ENCODE peak calls at places on chromosomes 12 and 14, in nine cellular contexts. W is ovary, V is stomach, I is body of pancreas, R is spleen, L is K562, T is tibial nerve, U is uterus, K is HepG2. S is an unnamed sample. For H3K27me3, the result is how much of the 10 kb centered on the place peaks cover.

GRCh38 chr12:65492997-65493892 is 214.8 kb downstream of the MSRB3 start:
- DNase-seq in V (no peak), W (no peak), L (no peak), T (no peak), R (no peak), K (no peak), I (no peak), U (no peak), S (no peak)

GRCh38 chr14:104794641-104795467 is 694 bp downstream of the AKT1 start:
- DNase-seq in T (no peak), U (no peak), V (peak), K (no peak), L (peak), W (no peak), I (peak), R (peak), S (no peak)

GRCh38 chr12:47785036-47785886 is 12.2 kb downstream of the SLC48A1 start:
- DNase-seq in I (no peak), T (no peak), U (no peak), W (peak), K (no peak), R (peak), L (peak), V (no peak), S (no peak)

GRCh38 chr12:115088328-115088994 is 404.5 kb upstream of the TBX3 start:
- DNase-seq in W (no peak), T (no peak), K (peak), U (no peak), L (no peak), V (no peak), I (peak), R (no peak), S (no peak)

GRCh38 chr14:26841920-26842741 is 244.3 kb upstream of the NOVA1 start:
- DNase-seq in T (peak), K (peak), V (peak), R (no peak), U (peak), I (peak), W (peak), L (peak), S (no peak)

GRCh38 chr12:48678561-48679185 is 3.4 kb downstream of the KANSL2 start:
- DNase-seq in I (no peak), L (no peak), K (no peak), U (no peak), R (no peak), T (no peak), V (no peak), W (no peak), S (no peak)

GRCh38 chr14:76868453-76869170 is 42.4 kb downstream of the LRRC74A start:
- DNase-seq in K (no peak), U (no peak), R (no peak), T (no peak), W (no peak), I (no peak), V (no peak), L (no peak), S (no peak)

GRCh38 chr12:129049917-129050316 is 196.6 kb downstream of the GLT1D1 start:
- DNase-seq in T (no peak), W (no peak), K (no peak), V (no peak), U (no peak), L (peak), R (no peak), I (no peak), S (no peak)

GRCh38 chr12:2258035-2258434 is 205.2 kb downstream of the CACNA1C start:
- DNase-seq in U (no peak), I (no peak), R (no peak), T (no peak), V (no peak), L (no peak), K (no peak), W (no peak), S (no peak)

GRCh38 chr12:80937391-80938238 is at the start of gene LIN7A:
- DNase-seq in I (peak), T (no peak), L (no peak), W (peak), V (peak), R (peak), K (peak), U (peak), S (no peak)

GRCh38 chr12:52351196-52352059 is 15.9 kb downstream of the KRT85 start:
- DNase-seq in K (no peak), W (no peak), I (peak), T (no peak), U (no peak), R (peak), L (no peak), V (peak), S (no peak)

GRCh38 chr14:30443368-30444007 is 115.5 kb upstream of the G2E3 start:
- DNase-seq in L (peak), V (no peak), R (no peak), K (peak), W (no peak), T (no peak), U (no peak), I (no peak), S (peak)

GRCh38 chr14:99081156-99081765 is 190.7 kb downstream of the BCL11B start:
- DNase-seq in T (no peak), V (no peak), R (no peak), L (no peak), I (no peak), K (no peak), W (no peak), U (no peak), S (no peak)

GRCh38 chr12:62301080-62301798 is 41.0 kb downstream of the USP15 start:
- DNase-seq in W (no peak), K (no peak), L (no peak), U (no peak), T (no peak), I (no peak), V (no peak), R (no peak), S (no peak)

GRCh38 chr14:93015505-93015904 is 92.6 kb downstream of the CHGA start:
- DNase-seq in V (no peak), R (no peak), W (no peak), I (no peak), U (no peak), L (no peak), K (no peak), T (no peak), S (no peak)

GRCh38 chr12:54021432-54022013 is 6.7 kb upstream of the HOXC6 start:
- DNase-seq in K (no peak), T (no peak), W (peak), R (no peak), I (no peak), U (no peak), L (no peak), V (no peak), S (no peak)

GRCh38 chr12:561908-562593 is 101.2 kb downstream of the NINJ2 start:
- DNase-seq in V (no peak), T (no peak), K (no peak), I (no peak), W (no peak), U (no peak), L (peak), R (peak), S (no peak)

GRCh38 chr12:42953021-42953420 is 363.5 kb upstream of the PRICKLE1 start:
- DNase-seq in L (no peak), K (no peak), V (no peak), I (no peak), W (no peak), U (no peak), R (no peak), T (no peak), S (no peak)

GRCh38 chr12:96371787-96372699 is 28.2 kb downstream of the CDK17 start:
- DNase-seq in U (no peak), R (no peak), I (no peak), V (no peak), W (no peak), T (no peak), K (no peak), L (no peak), S (no peak)

GRCh38 chr14:104486222-104486743 is 93.3 kb upstream of the C14orf180 start:
- DNase-seq in L (no peak), I (no peak), R (no peak), T (no peak), V (no peak), W (no peak), K (no peak), U (no peak), S (no peak)

GRCh38 chr12:4134833-4135597 is 138.5 kb upstream of the CCND2 start:
- DNase-seq in W (no peak), T (no peak), K (no peak), L (no peak), U (no peak), I (no peak), R (no peak), V (no peak), S (no peak)

GRCh38 chr12:69837191-69838085 is 12.4 kb downstream of the MYRFL start:
- DNase-seq in W (no peak), L (no peak), I (no peak), T (no peak), R (no peak), V (no peak), U (no peak), K (peak), S (peak)

GRCh38 chr14:73462078-73462715 is 3.9 kb upstream of the NUMB start:
- DNase-seq in W (peak), L (peak), R (no peak), V (peak), T (no peak), U (peak), I (peak), K (peak), S (no peak)

GRCh38 chr14:76373456-76373855 is 2.5 kb upstream of the ESRRB start:
- DNase-seq in T (no peak), I (no peak), R (no peak), U (no peak), L (no peak), W (no peak), K (no peak), V (no peak), S (no peak)

GRCh38 chr12:20077618-20078017 is 290.7 kb upstream of the PDE3A start:
- DNase-seq in L (no peak), T (no peak), U (no peak), I (no peak), V (no peak), W (no peak), R (no peak), K (no peak), S (no peak)

GRCh38 chr12:6216581-6216980 is 16.4 kb downstream of the CD9 start:
- DNase-seq in R (no peak), I (no peak), T (no peak), K (no peak), V (no peak), U (no peak), L (no peak), W (no peak), S (no peak)

GRCh38 chr12:65460076-65460475 is 181.6 kb downstream of the MSRB3 start:
- DNase-seq in L (no peak), K (no peak), V (no peak), W (no peak), I (peak), U (no peak), T (no peak), R (no peak), S (no peak)

GRCh38 chr14:53956427-53957201 is at the start of gene BMP4:
- DNase-seq in T (peak), U (peak), K (peak), R (peak), L (peak), W (peak), V (peak), I (peak), S (peak)

GRCh38 chr12:402127-402456 is 648 bp downstream of the CCDC77 start:
- DNase-seq in W (no peak), K (peak), L (peak), U (no peak), T (no peak), I (no peak), V (no peak), R (no peak), S (no peak)

GRCh38 chr14:57275023-57275664 is 6.4 kb downstream of the AP5M1 start:
- DNase-seq in T (no peak), L (no peak), U (no peak), W (no peak), V (no peak), I (no peak), R (no peak), K (no peak), S (no peak)

GRCh38 chr14:23727566-23728335 is 91.6 kb downstream of the DHRS2 start:
- DNase-seq in K (peak), L (peak), W (no peak), T (no peak), R (no peak), V (no peak), I (no peak), U (no peak), S (peak)

GRCh38 chr12:7069386-7069785 is 8.9 kb downstream of the C1S start:
- DNase-seq in L (no peak), V (no peak), R (no peak), U (no peak), I (no peak), T (no peak), K (no peak), W (no peak), S (no peak)

GRCh38 chr14:106506901-106507305 is 980.5 kb downstream of the TMEM121 start:
- DNase-seq in W (no peak), V (no peak), R (no peak), U (no peak), T (no peak), L (no peak), K (no peak), I (no peak), S (no peak)

GRCh38 chr14:93007225-93007997 is 84.5 kb downstream of the CHGA start:
- DNase-seq in K (no peak), V (peak), U (peak), T (no peak), L (no peak), R (no peak), W (no peak), I (no peak), S (no peak)

GRCh38 chr12:95202691-95203476 is 14.4 kb downstream of the FGD6 start:
- DNase-seq in L (peak), I (no peak), U (no peak), R (no peak), W (no peak), V (no peak), T (no peak), K (no peak), S (no peak)

GRCh38 chr12:95117178-95117599 is 43.8 kb upstream of the NR2C1 start:
- DNase-seq in L (peak), R (no peak), I (peak), K (peak), T (peak), W (peak), U (peak), V (peak), S (peak)

GRCh38 chr14:55092326-55092725 is 36.7 kb upstream of the LGALS3 start:
- DNase-seq in W (no peak), R (no peak), K (no peak), T (no peak), L (no peak), I (no peak), V (no peak), U (no peak), S (no peak)

GRCh38 chr12:101927999-101928398 is 50.6 kb downstream of the DRAM1 start:
- DNase-seq in W (no peak), R (no peak), U (no peak), L (no peak), K (no peak), T (no peak), V (no peak), I (no peak), S (no peak)

GRCh38 chr12:101925935-101926334 is 48.6 kb downstream of the DRAM1 start:
- DNase-seq in K (no peak), W (no peak), U (no peak), V (no peak), L (no peak), R (peak), T (no peak), I (no peak), S (no peak)

GRCh38 chr12:101928556-101928955 is 51.2 kb downstream of the DRAM1 start:
- DNase-seq in W (no peak), K (no peak), L (no peak), U (no peak), T (no peak), V (no peak), I (no peak), R (no peak), S (no peak)

GRCh38 chr12:101925352-101925751 is 48.0 kb downstream of the DRAM1 start:
- DNase-seq in T (peak), V (peak), K (no peak), U (peak), R (no peak), L (no peak), I (peak), W (peak), S (no peak)

DNA sequence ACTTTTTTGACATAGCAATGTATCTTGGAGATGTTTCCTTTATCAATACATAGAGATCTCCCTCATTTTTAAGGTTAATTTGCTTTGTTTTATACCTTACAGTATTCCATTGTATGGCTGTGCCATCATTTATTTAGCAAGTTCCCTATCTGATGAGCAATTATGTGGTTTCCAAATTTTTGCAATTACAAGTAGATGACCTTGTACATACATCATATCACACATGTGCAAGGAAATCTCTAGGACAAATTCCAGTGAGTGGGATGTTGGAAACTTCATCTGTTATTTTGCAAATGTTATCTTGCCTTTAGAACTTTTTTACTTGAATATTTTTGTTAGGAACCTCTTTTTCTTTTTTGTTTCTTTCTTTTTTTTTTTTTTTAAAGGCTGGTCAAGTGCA is 49.7 kb downstream of the DRAM1 start:
- DNase-seq in U (no peak), W (no peak), K (no peak), T (no peak), R (no peak), I (no peak), V (no peak), L (no peak), S (no peak)
- H3K27me3 ChIP-seq in U (under half), W (under half), K (under half), T (under half), R (under half), I (under half), V (under half), L (under half), S (under half)

GRCh38 chr12:92552412-92553108 is 150.2 kb upstream of the PLEKHG7 start:
- DNase-seq in V (no peak), K (no peak), U (no peak), R (no peak), L (peak), W (no peak), I (peak), T (no peak), S (no peak)

GRCh38 chr12:92551210-92551609 is 151.6 kb upstream of the PLEKHG7 start:
- DNase-seq in V (no peak), K (no peak), L (no peak), W (no peak), T (no peak), R (no peak), I (no peak), U (no peak), S (no peak)

GRCh38 chr12:92553389-92553788 is 149.4 kb upstream of the PLEKHG7 start:
- DNase-seq in K (no peak), R (peak), U (peak), L (peak), T (no peak), V (peak), W (no peak), I (peak), S (no peak)

GRCh38 chr12:92550661-92551060 is 152.1 kb upstream of the PLEKHG7 start:
- DNase-seq in R (no peak), L (no peak), U (no peak), K (no peak), T (no peak), V (no peak), I (no peak), W (no peak), S (no peak)

DNA sequence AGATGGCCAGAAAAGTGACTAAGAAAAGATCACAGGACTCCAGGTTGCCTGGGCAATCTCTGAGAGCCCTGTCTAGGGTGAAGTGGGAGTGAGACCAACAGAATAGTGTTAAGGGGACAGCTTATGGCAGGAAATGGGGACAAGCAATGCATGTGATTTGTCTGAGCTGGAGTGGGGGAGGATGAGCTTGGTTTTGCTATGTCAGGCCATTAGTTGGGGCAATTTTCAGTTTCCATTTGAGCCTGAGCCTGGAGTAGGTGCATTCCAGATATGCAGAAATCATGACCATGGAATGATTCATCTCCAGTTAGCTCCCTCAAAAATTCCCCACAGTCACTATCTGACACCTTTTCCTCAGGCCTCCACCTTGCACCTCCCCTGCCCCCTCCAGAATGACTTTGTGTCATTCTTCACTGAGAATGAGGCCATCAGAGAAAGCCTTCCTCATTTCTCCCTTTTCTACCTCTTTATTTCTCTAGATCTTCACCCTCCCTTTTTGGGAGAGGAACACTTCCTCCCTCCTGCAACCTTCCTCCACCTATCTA is 150.9 kb upstream of the PLEKHG7 start:
- DNase-seq in U (no peak), W (no peak), R (no peak), K (no peak), I (no peak), V (no peak), L (peak), T (no peak), S (no peak)
- TF ChIP-seq POLR2A in U (no peak), W (no peak), R (no peak), K (no peak), I (no peak), V (no peak), L (no peak), T (no peak), S (no peak)

DNA sequence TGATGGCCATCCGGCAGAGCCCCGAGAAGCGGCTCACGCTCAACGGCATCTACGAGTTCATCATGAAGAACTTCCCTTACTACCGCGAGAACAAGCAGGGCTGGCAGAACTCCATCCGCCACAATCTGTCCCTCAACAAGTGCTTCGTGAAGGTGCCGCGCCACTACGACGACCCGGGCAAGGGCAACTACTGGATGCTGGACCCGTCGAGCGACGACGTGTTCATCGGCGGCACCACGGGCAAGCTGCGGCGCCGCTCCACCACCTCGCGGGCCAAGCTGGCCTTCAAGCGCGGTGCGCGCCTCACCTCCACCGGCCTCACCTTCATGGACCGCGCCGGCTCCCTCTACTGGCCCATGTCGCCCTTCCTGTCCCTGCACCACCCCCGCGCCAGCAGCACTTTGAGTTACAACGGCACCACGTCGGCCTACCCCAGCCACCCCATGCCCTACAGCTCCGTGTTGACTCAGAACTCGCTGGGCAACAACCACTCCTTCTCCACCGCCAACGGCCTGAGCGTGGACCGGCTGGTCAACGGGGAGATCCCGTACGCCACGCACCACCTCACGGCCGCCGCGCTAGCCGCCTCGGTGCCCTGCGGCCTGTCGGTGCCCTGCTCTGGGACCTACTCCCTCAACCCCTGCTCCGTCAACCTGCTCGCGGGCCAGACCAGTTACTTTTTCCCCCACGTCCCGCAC is 1.4 kb downstream of the FOXG1 start:
- DNase-seq in W (no peak), V (no peak), R (no peak), K (no peak), I (no peak), L (peak), T (no peak), U (no peak), S (no peak)
- H3K27me3 ChIP-seq in W (under half), V (half or more), R (half or more), K (under half), I (under half), L (under half), T (half or more), U (half or more), S (under half)

GRCh38 chr12:15687583-15687982 is 101.6 kb downstream of the EPS8 start:
- DNase-seq in T (no peak), K (no peak), I (no peak), V (no peak), L (no peak), U (no peak), W (no peak), R (no peak), S (no peak)

GRCh38 chr12:15688838-15689237 is 100.3 kb downstream of the EPS8 start:
- DNase-seq in T (no peak), U (no peak), W (no peak), V (no peak), R (no peak), K (no peak), I (no peak), L (no peak), S (no peak)

GRCh38 chr12:15689751-15690191 is 99.4 kb downstream of the EPS8 start:
- DNase-seq in I (no peak), L (no peak), T (no peak), K (peak), W (no peak), V (no peak), U (no peak), R (no peak), S (peak)

GRCh38 chr12:15690320-15690719 is 98.9 kb downstream of the EPS8 start:
- DNase-seq in V (no peak), U (no peak), T (no peak), R (no peak), I (no peak), K (no peak), L (no peak), W (no peak), S (no peak)

GRCh38 chr12:15688202-15688736 is 100.9 kb downstream of the EPS8 start:
- DNase-seq in T (peak), V (peak), R (peak), K (no peak), I (peak), W (peak), U (no peak), L (peak), S (peak)
- TF ChIP-seq POLR2A in T (peak), V (no peak), R (no peak), K (no peak), I (peak), W (peak), U (no peak), L (no peak), S (no peak)